ENCODE peak calls at places on chromosome 9, in six cellular contexts. W, Q, U, M, Y and S are unnamed samples.

GRCh38 chr9:20238921-20239320 is 383.4 kb downstream of the MLLT3 start:
- DNase-seq in U (no peak), M (no peak), Q (no peak), W (no peak), Y (no peak), S (no peak)

GRCh38 chr9:83537331-83538171 is 650 bp downstream of the FRMD3 start:
- DNase-seq in U (no peak), M (no peak), Q (peak; percentile 67), W (no peak), Y (no peak), S (no peak)

GRCh38 chr9:125493384-125493783 is 213.6 kb downstream of the MAPKAP1 start:
- DNase-seq in Q (no peak), W (no peak), Y (no peak), U (no peak), M (no peak), S (no peak)

GRCh38 chr9:77877976-77878375 is 153.6 kb downstream of the GNAQ start:
- DNase-seq in Y (no peak), U (no peak), Q (no peak), M (no peak), W (no peak), S (peak; percentile 15)

GRCh38 chr9:132214027-132214622 is 52.3 kb downstream of the NTNG2 start:
- DNase-seq in M (peak; percentile 39), Y (peak; percentile 79), Q (peak; percentile 84), U (no peak), W (peak; percentile 71), S (peak; percentile 75)

GRCh38 chr9:20559236-20559896 is 62.9 kb downstream of the MLLT3 start:
- DNase-seq in U (no peak), W (no peak), Y (no peak), M (no peak), Q (no peak), S (no peak)

GRCh38 chr9:38277601-38278200 is 114.8 kb upstream of the ALDH1B1 start:
- DNase-seq in W (no peak), Q (no peak), Y (no peak), M (no peak), U (no peak), S (no peak)

GRCh38 chr9:4175846-4176245 is 124.0 kb downstream of the GLIS3 start:
- DNase-seq in Q (no peak), M (no peak), U (no peak), Y (no peak), W (no peak), S (no peak)

GRCh38 chr9:26748449-26749058 is 144.0 kb downstream of the CAAP1 start:
- DNase-seq in Y (no peak), W (no peak), U (no peak), Q (no peak), M (no peak), S (no peak)

GRCh38 chr9:114607671-114608524 is 3.2 kb upstream of the TMEM268 start:
- DNase-seq in M (no peak), W (no peak), Y (no peak), U (peak; percentile 44), Q (no peak), S (no peak)

GRCh38 chr9:96156578-96156977 is 145.4 kb downstream of the HSD17B3 start:
- DNase-seq in Y (no peak), M (no peak), W (no peak), Q (no peak), U (no peak), S (no peak)

GRCh38 chr9:117044241-117044640 is 357.1 kb downstream of the TRIM32 start:
- DNase-seq in M (no peak), Y (no peak), U (no peak), W (no peak), Q (no peak), S (no peak)

GRCh38 chr9:120877276-120878034 is 467 bp upstream of the PHF19 start:
- DNase-seq in Q (peak; percentile 88), W (peak; percentile 76), M (no peak), Y (peak; percentile 20), U (peak; percentile 91), S (peak; percentile 54)

GRCh38 chr9:21317956-21318923 is 13.1 kb upstream of the IFNA5 start:
- DNase-seq in U (peak; percentile 32), W (peak; percentile 13), M (no peak), Q (no peak), Y (peak; percentile 36), S (peak; percentile 27)

GRCh38 chr9:112061152-112061740 is 113.9 kb downstream of the SUSD1 start:
- DNase-seq in Q (peak; percentile 67), W (no peak), U (peak; percentile 74), M (peak; percentile 45), Y (peak; percentile 97), S (peak; percentile 92)

GRCh38 chr9:136352682-136353081 is 10.9 kb downstream of the DNLZ start:
- DNase-seq in Q (no peak), U (no peak), W (no peak), Y (no peak), M (no peak), S (no peak)

GRCh38 chr9:134656334-134657034 is 14.9 kb downstream of the COL5A1 start:
- DNase-seq in W (no peak), M (no peak), Y (no peak), U (no peak), Q (peak; percentile 2), S (peak; percentile 48)
- TF ChIP-seq CTCF in W (no peak), M (no peak), Y (peak; percentile 38), U (no peak), Q (no peak), S (peak; percentile 33)

GRCh38 chr9:79111653-79112052 is 460.1 kb upstream of the TLE4 start:
- DNase-seq in Q (no peak), W (no peak), U (no peak), Y (no peak), M (no peak), S (no peak)

GRCh38 chr9:79115176-79115575 is 456.6 kb upstream of the TLE4 start:
- DNase-seq in Q (no peak), W (no peak), U (no peak), M (no peak), Y (no peak), S (no peak)

GRCh38 chr9:79116709-79117108 is 455.1 kb upstream of the TLE4 start:
- DNase-seq in M (no peak), Y (no peak), Q (no peak), U (no peak), W (no peak), S (no peak)

GRCh38 chr9:79120533-79121315 is 451.0 kb upstream of the TLE4 start:
- DNase-seq in Q (no peak), Y (no peak), U (no peak), W (no peak), M (no peak), S (no peak)

DNA sequence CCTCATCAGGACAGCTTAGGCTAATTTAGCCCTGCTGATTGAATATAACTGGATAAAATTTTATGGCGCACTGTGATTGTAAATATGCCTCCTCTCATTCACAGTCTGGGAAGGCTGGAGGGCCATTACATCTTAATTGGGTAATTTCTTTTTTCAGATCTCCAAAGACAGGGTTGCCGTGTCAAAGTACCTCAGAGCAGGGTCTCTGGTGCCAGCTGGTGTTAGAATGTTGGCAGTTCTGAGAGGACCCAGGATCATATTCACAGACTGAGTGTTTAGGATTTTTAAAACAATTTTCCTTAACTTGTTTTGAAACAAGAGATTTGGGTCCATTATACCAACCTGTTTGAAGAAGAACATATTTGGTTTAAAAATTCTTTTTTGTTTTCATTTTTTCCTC is 455.7 kb upstream of the TLE4 start:
- DNase-seq in Y (no peak), U (no peak), W (no peak), Q (no peak), M (no peak), S (no peak)
- TF ChIP-seq CTCF in Y (peak; percentile 14), U (no peak), W (no peak), Q (no peak), M (no peak), S (no peak)

GRCh38 chr9:109005678-109006077 is 7.6 kb downstream of the CTNNAL1 start:
- DNase-seq in U (no peak), Q (no peak), Y (no peak), W (no peak), M (no peak), S (no peak)
- TF ChIP-seq CTCF in U (no peak), Q (no peak), Y (no peak), W (no peak), M (no peak), S (no peak)

GRCh38 chr9:129328357-129329103 is 150.5 kb upstream of the IER5L start:
- DNase-seq in Y (no peak), M (no peak), Q (no peak), U (no peak), W (no peak), S (no peak)

GRCh38 chr9:129323999-129324553 is 146.0 kb upstream of the IER5L start:
- DNase-seq in M (no peak), W (no peak), Q (no peak), Y (no peak), U (no peak), S (no peak)

GRCh38 chr9:129327552-129328283 is 149.7 kb upstream of the IER5L start:
- DNase-seq in Q (no peak), U (no peak), W (no peak), Y (no peak), M (no peak), S (peak; percentile 60)

GRCh38 chr9:129324808-129325491 is 146.9 kb upstream of the IER5L start:
- DNase-seq in U (no peak), M (no peak), Q (no peak), W (no peak), Y (no peak), S (no peak)

GRCh38 chr9:129326061-129327005 is 148.3 kb upstream of the IER5L start:
- DNase-seq in M (no peak), Q (no peak), Y (no peak), U (no peak), W (no peak), S (no peak)
- TF ChIP-seq CTCF in M (no peak), Q (no peak), Y (no peak), U (no peak), W (no peak), S (no peak)

GRCh38 chr9:68708513-68708912 is 3.5 kb downstream of the PIP5K1B start:
- DNase-seq in Q (no peak), U (peak; percentile 47), Y (no peak), W (no peak), M (no peak), S (no peak)
- TF ChIP-seq CTCF in Q (no peak), U (no peak), Y (no peak), W (no peak), M (no peak), S (no peak)

DNA sequence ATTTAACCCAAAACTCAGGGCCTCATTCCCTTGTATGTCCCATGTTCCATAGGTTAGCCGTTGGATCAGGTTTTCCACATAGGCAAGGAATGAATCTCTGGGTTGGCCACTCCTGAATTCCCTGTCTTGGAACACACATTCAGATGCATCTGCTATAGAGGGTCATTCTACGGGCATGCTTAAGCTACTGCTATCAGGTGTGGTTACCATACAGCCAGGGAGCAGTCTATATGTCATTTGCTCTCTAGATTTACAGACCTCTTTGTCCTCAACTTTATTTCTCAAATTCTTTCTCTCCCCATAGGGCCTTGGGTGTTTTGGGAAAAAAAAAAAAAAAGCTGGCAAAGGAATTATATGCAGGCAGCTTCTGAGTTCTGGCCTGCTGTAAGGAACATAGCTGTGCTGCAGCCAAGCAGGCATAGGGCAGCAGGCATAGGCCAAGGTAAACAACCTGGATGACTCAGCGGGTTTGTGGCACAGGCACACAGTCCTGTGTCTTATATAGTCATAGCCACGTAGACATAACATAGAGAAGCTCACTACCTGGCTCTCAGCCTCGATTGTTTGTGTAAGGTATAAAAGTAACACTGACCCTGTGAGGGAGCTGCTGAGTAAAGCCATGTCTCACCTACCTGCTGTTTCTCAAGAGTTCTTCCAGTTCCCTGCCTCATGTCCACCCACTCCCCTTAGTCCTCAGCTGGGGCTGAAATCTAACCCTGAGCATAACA is 141.5 kb downstream of the OSTF1 start:
- DNase-seq in U (no peak), W (no peak), Y (no peak), M (no peak), Q (no peak), S (peak; percentile 97)
- TF ChIP-seq CTCF in U (no peak), W (no peak), Y (no peak), M (no peak), Q (no peak), S (no peak)